ENCODE peak calls at places on chromosomes 3 and 15, in four cellular contexts. H is GM12878, F is SK-N-SH, E is K562. O is an unnamed sample.

GRCh38 chr15:90519688-90520087 is 10.0 kb upstream of the CRTC3 start:
- DNase-seq in H (no peak), F (no peak), E (no peak), O (no peak)

GRCh38 chr3:140941434-140942220 is at the start of gene SLC25A36:
- DNase-seq in H (peak; percentile 98), F (peak; percentile 94), E (peak; percentile 99), O (peak; percentile 97)

GRCh38 chr3:61560452-61561373 is 658 bp upstream of the PTPRG start:
- DNase-seq in H (no peak), F (peak; percentile 68), E (no peak), O (peak; percentile 81)

GRCh38 chr15:91104111-91104510 is 4.1 kb downstream of the SV2B start:
- DNase-seq in H (no peak), F (no peak), E (no peak), O (no peak)

GRCh38 chr3:112699436-112699978 is 58.6 kb upstream of the CCDC80 start:
- DNase-seq in H (no peak), F (no peak), E (peak; percentile 11), O (no peak)

GRCh38 chr3:42159706-42160472 is 68.7 kb downstream of the TRAK1 start:
- DNase-seq in H (no peak), F (peak; percentile 86), E (peak; percentile 59), O (peak; percentile 86)

GRCh38 chr3:115580566-115580965 is 42.7 kb upstream of the GAP43 start:
- DNase-seq in H (no peak), F (peak; percentile 5), E (no peak), O (no peak)

GRCh38 chr3:186172353-186172752 is 63.5 kb upstream of the ETV5 start:
- DNase-seq in H (no peak), F (no peak), E (no peak), O (no peak)

GRCh38 chr3:72891053-72891855 is 3.4 kb downstream of the GXYLT2 start:
- DNase-seq in H (no peak), F (peak; percentile 63), E (peak; percentile 48), O (no peak)

GRCh38 chr15:45179221-45179985 is 8.4 kb downstream of the SHF start:
- DNase-seq in H (no peak), F (peak; percentile 48), E (peak; percentile 60), O (peak; percentile 72)

GRCh38 chr15:55819397-55820034 is 76.6 kb upstream of the PRTG start:
- DNase-seq in H (no peak), F (no peak), E (no peak), O (no peak)

GRCh38 chr3:60053518-60054265 is 1003.9 kb upstream of the CFAP20DC start:
- DNase-seq in H (no peak), F (no peak), E (peak; percentile 14), O (no peak)

GRCh38 chr15:52112203-52112750 is 298 bp downstream of the BCL2L10 start:
- DNase-seq in H (no peak), F (peak; percentile 82), E (no peak), O (peak; percentile 66)

GRCh38 chr15:92510163-92510882 is 116.6 kb downstream of the ST8SIA2 start:
- DNase-seq in H (no peak), F (no peak), E (no peak), O (no peak)

GRCh38 chr15:99435138-99435695 is 130.6 kb upstream of the MEF2A start:
- DNase-seq in H (no peak), F (no peak), E (no peak), O (no peak)

GRCh38 chr3:14725015-14725431 is 50.1 kb downstream of the C3orf20 start:
- DNase-seq in H (no peak), F (no peak), E (no peak), O (no peak)

GRCh38 chr3:42499478-42499871 is 3.0 kb upstream of the VIPR1 start:
- DNase-seq in H (no peak), F (no peak), E (no peak), O (no peak)

GRCh38 chr3:166013073-166013679 is 176.0 kb upstream of the BCHE start:
- DNase-seq in H (no peak), F (peak; percentile 1), E (peak; percentile 43), O (no peak)

GRCh38 chr3:197007296-197007940 is 22.2 kb downstream of the MELTF start:
- DNase-seq in H (no peak), F (no peak), E (peak; percentile 58), O (no peak)

GRCh38 chr3:46693038-46693896 is at the start of gene ALS2CL:
- DNase-seq in H (no peak), F (peak; percentile 92), E (peak; percentile 48), O (peak; percentile 66)

GRCh38 chr15:41870689-41871081 is 23.2 kb downstream of the SPTBN5 start:
- DNase-seq in H (no peak), F (no peak), E (peak; percentile 46), O (no peak)

GRCh38 chr15:77557178-77557960 is 75.3 kb downstream of the LINGO1 start:
- DNase-seq in H (no peak), F (no peak), E (peak; percentile 44), O (no peak)

GRCh38 chr15:40957041-40957555 is 3.8 kb downstream of the CHAC1 start:
- DNase-seq in H (no peak), F (no peak), E (no peak), O (no peak)

GRCh38 chr15:78069052-78069414 is 8.5 kb downstream of the TBC1D2B start:
- DNase-seq in H (no peak), F (no peak), E (no peak), O (peak; percentile 8)

GRCh38 chr15:74504418-74504817 is 36.6 kb upstream of the ARID3B start:
- DNase-seq in H (no peak), F (no peak), E (no peak), O (no peak)

GRCh38 chr3:100260081-100260684 is 609 bp upstream of the TBC1D23 start:
- DNase-seq in H (no peak), F (no peak), E (peak; percentile 79), O (peak; percentile 50)

GRCh38 chr3:182516597-182517336 is 276.5 kb upstream of the ATP11B start:
- DNase-seq in H (peak; percentile 46), F (no peak), E (no peak), O (no peak)

GRCh38 chr3:42803800-42804112 is 534 bp downstream of the HIGD1A start:
- DNase-seq in H (no peak), F (peak; percentile 64), E (peak; percentile 78), O (peak; percentile 28)

GRCh38 chr15:88208305-88208704 is 48.2 kb downstream of the NTRK3 start:
- DNase-seq in H (no peak), F (no peak), E (no peak), O (no peak)

GRCh38 chr15:41862515-41863116 is 24.0 kb downstream of the PLA2G4B start:
- DNase-seq in H (no peak), F (no peak), E (no peak), O (peak; percentile 62)

GRCh38 chr3:97102641-97103040 is 288.2 kb downstream of the EPHA6 start:
- DNase-seq in H (no peak), F (no peak), E (no peak), O (no peak)

GRCh38 chr3:55823001-55823400 is 335.9 kb upstream of the WNT5A start:
- DNase-seq in H (no peak), F (no peak), E (no peak), O (no peak)

GRCh38 chr3:178170698-178171535 is 365.3 kb upstream of the KCNMB2 start:
- DNase-seq in H (no peak), F (peak; percentile 39), E (peak; percentile 88), O (no peak)

GRCh38 chr15:34609658-34610057 is 26.2 kb upstream of the GOLGA8B start:
- DNase-seq in H (peak; percentile 15), F (no peak), E (no peak), O (no peak)

GRCh38 chr15:22979699-22980188 is 424 bp downstream of the CYFIP1 start:
- DNase-seq in H (no peak), F (peak; percentile 81), E (peak; percentile 31), O (peak; percentile 51)

GRCh38 chr3:157271283-157271882 is 111.4 kb upstream of the CCNL1 start:
- DNase-seq in H (no peak), F (peak; percentile 9), E (no peak), O (no peak)

GRCh38 chr15:75693501-75694240 is 19.0 kb downstream of the CSPG4 start:
- DNase-seq in H (no peak), F (no peak), E (no peak), O (no peak)

GRCh38 chr3:6697285-6697684 is 163.6 kb upstream of the GRM7 start:
- DNase-seq in H (no peak), F (no peak), E (no peak), O (no peak)

GRCh38 chr3:195405646-195406045 is 37.2 kb downstream of the ACAP2 start:
- DNase-seq in H (no peak), F (no peak), E (no peak), O (no peak)
- TF ChIP-seq USF1 in H (no peak), F (no peak), E (no peak), O (no peak)

GRCh38 chr3:169390741-169391300 is 272.7 kb downstream of the MECOM start:
- DNase-seq in H (no peak), F (no peak), E (no peak), O (no peak)
- TF ChIP-seq USF1 in H (no peak), F (no peak), E (no peak), O (no peak)

GRCh38 chr3:105355355-105356063 is 11.2 kb upstream of the ALCAM start:
- DNase-seq in H (no peak), F (peak; percentile 66), E (no peak), O (no peak)
- TF ChIP-seq USF1 in H (no peak), F (no peak), E (no peak), O (no peak)

GRCh38 chr15:70526221-70526973 is 237.0 kb downstream of the UACA start:
- DNase-seq in H (no peak), F (peak; percentile 77), E (no peak), O (no peak)
- TF ChIP-seq USF1 in H (no peak), F (no peak), E (no peak), O (no peak)